ENCODE peak calls at places on chromosomes 6 and 20, in six cellular contexts. C is neuronal stem cell, X is IMR-90, Y is trophoblast cell, F is H1, S is H9. B is an unnamed sample. For H3K4me1, the result is how much of the 10 kb centered on the place peaks cover.

GRCh38 chr6:138374230-138374629 is 3.5 kb upstream of the SMIM28 start:
- DNase-seq in X (no peak), Y (no peak), F (no peak), C (no peak), S (no peak), B (no peak)

GRCh38 chr6:145829950-145830349 is 15.4 kb upstream of the FBXO30 start:
- DNase-seq in Y (no peak), F (no peak), C (no peak), X (peak), S (no peak), B (no peak)

GRCh38 chr6:15252205-15252604 is 6.3 kb downstream of the JARID2 start:
- DNase-seq in C (no peak), S (no peak), F (no peak), X (no peak), Y (no peak), B (no peak)

GRCh38 chr6:119351005-119351394 is 1.4 kb upstream of the MAN1A1 start:
- DNase-seq in S (no peak), Y (peak), X (peak), C (no peak), F (no peak), B (peak)

GRCh38 chr6:2485116-2485515 is 239.7 kb upstream of the GMDS start:
- DNase-seq in Y (no peak), C (no peak), S (no peak), X (no peak), F (no peak), B (no peak)

GRCh38 chr6:149405823-149406765 is 6.0 kb downstream of the SUMO4 start:
- DNase-seq in Y (peak), X (peak), C (no peak), F (no peak), S (no peak), B (peak)

GRCh38 chr6:147448212-147448611 is 60.3 kb upstream of the SAMD5 start:
- DNase-seq in F (peak), C (peak), S (peak), Y (no peak), X (no peak), B (no peak)

GRCh38 chr6:27889628-27890315 is 22.4 kb downstream of the OR2B2 start:
- DNase-seq in C (no peak), X (no peak), F (no peak), S (peak), Y (no peak), B (peak)

GRCh38 chr20:19758888-19759331 is 852 bp downstream of the RIN2 start:
- DNase-seq in S (peak), X (no peak), C (peak), Y (peak), F (no peak), B (peak)

GRCh38 chr6:121333196-121333595 is 1.1 kb downstream of the TBC1D32 start:
- DNase-seq in S (no peak), F (no peak), Y (peak), X (no peak), C (no peak), B (no peak)

GRCh38 chr6:165649152-165649551 is 13.9 kb downstream of the PDE10A start:
- DNase-seq in C (no peak), Y (no peak), F (no peak), X (no peak), S (no peak), B (no peak)

GRCh38 chr6:109772961-109773431 is 81.9 kb downstream of the FIG4 start:
- DNase-seq in F (no peak), Y (no peak), X (peak), S (no peak), C (no peak), B (peak)

GRCh38 chr20:14992961-14993360 is 655.5 kb upstream of the FLRT3 start:
- DNase-seq in S (no peak), X (no peak), Y (no peak), C (no peak), F (no peak), B (no peak)

GRCh38 chr6:119158057-119158848 is 79.8 kb upstream of the FAM184A start:
- DNase-seq in S (no peak), X (peak), Y (no peak), C (no peak), F (no peak), B (peak)

GRCh38 chr6:133707456-133707855 is 181.5 kb upstream of the TCF21 start:
- DNase-seq in X (peak), S (no peak), Y (no peak), C (no peak), F (no peak), B (peak)

GRCh38 chr6:48881551-48881950 is 581.5 kb downstream of the MMUT start:
- DNase-seq in X (no peak), C (no peak), S (no peak), F (no peak), Y (no peak), B (peak)

GRCh38 chr20:33784225-33784624 is 26.9 kb upstream of the CHMP4B start:
- DNase-seq in S (no peak), X (no peak), Y (no peak), C (no peak), F (no peak), B (no peak)

GRCh38 chr20:219290-220115 is 7.6 kb upstream of the DEFB129 start:
- DNase-seq in X (peak), Y (no peak), F (no peak), C (no peak), S (peak), B (peak)

GRCh38 chr20:7410150-7410549 is 530.1 kb downstream of the HAO1 start:
- DNase-seq in X (no peak), C (no peak), Y (no peak), S (no peak), F (no peak), B (no peak)

GRCh38 chr6:150282806-150283205 is 86.0 kb upstream of the IYD start:
- DNase-seq in F (no peak), S (no peak), C (no peak), X (peak), Y (no peak), B (no peak)

GRCh38 chr6:56539503-56540105 is 103.1 kb downstream of the DST start:
- DNase-seq in Y (no peak), F (no peak), C (no peak), S (no peak), X (no peak), B (no peak)
- H3K4me1 ChIP-seq in Y (under half), F (under half), C (under half), S (under half), X (under half), B (under half)

GRCh38 chr20:43392561-43392960 is 65.1 kb upstream of the SRSF6 start:
- DNase-seq in X (no peak), F (no peak), S (no peak), Y (no peak), C (no peak), B (no peak)
- H2BK120ac ChIP-seq in X (no peak), F (no peak), S (no peak), Y (no peak), C (no peak), B (no peak)

DNA sequence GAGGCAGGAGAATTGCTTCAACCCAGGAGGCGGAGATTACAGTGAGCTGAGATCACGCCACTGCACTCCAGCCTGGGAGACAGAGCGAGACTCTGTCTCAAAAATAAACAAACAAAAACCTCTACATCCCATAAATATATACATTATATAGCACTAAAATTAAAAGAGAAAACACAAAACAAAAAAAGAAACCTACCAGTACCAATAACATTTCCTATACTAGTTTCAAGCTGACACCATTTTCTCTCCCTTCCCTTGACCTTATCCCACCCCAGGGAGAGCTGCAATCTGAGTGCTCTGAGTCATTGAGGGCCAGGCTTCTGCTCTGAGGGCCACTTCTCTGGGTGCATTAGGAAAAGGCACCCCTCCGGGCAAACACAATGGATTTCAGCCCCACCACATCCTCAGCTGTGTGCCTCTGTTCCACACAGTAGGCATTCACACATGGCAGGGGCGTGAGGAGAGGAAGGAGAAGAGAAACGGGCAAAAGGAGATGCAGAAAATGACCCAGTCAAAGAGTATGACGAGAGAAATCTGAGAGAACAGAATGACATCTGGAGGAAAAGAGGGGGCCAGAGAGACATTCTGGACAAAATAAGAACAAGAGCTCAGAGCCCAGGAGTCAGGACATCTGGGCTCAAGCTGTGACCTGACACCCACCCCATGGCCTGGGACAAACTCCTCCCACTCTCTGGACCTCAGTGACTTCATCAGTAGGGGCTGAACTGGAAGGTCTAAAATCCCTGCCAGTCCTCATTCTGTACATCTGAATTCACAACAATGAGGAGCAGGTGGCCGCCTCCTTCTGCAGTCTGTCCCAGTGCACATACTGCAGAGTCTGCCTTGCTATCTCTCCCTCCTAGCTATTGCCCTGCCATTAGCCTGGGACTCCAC is 18.2 kb downstream of the TRIM26 start:
- DNase-seq in Y (no peak), S (no peak), X (no peak), F (no peak), C (no peak), B (peak)
- H4K91ac ChIP-seq in Y (no peak), S (no peak), X (no peak), F (no peak), C (no peak), B (no peak)

GRCh38 chr20:63737940-63738686 is 1.5 kb upstream of the SLC2A4RG start:
- DNase-seq in Y (peak), F (no peak), S (peak), C (no peak), X (no peak), B (no peak)

GRCh38 chr20:63739129-63740069 is at the start of gene SLC2A4RG:
- DNase-seq in S (peak), F (no peak), Y (peak), C (peak), X (peak), B (peak)

GRCh38 chr20:63740070-63740500 is 509 bp downstream of the SLC2A4RG start:
- DNase-seq in F (no peak), S (peak), C (peak), X (peak), Y (peak), B (peak)

GRCh38 chr20:63737690-63737939 is 1.2 kb downstream of the LIME1 start:
- DNase-seq in Y (no peak), F (no peak), X (no peak), S (no peak), C (no peak), B (no peak)

DNA sequence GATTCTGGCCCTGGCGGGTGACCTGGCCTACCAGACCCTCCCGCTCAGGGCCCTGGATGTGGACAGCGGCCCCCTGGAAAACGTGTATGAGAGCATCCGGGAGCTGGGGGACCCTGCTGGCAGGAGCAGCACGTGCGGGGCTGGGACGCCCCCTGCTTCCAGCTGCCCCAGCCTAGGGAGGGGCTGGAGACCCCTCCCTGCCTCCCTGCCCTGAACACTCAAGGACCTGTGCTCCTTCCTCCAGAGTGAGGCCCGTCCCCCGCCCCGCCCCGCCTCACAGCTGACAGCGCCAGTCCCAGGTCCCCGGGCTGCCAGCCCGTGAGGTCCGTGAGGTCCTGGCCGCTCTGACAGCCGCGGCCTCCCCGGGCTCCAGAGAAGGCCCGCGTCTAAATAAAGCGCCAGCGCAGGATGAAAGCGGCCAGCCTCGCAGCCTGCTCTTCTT is 868 bp upstream of the SLC2A4RG start:
- DNase-seq in S (peak), C (peak), Y (peak), F (no peak), X (no peak), B (peak)
- H3K4me1 ChIP-seq in S (under half), C (under half), Y (under half), F (under half), X (under half), B (under half)

GRCh38 chr6:42173101-42173500 is at the start of gene GUCA1A:
- DNase-seq in X (no peak), C (no peak), S (no peak), F (no peak), Y (no peak), B (no peak)
- H2BK120ac ChIP-seq in X (no peak), C (no peak), S (no peak), F (no peak), Y (no peak), B (no peak)

DNA sequence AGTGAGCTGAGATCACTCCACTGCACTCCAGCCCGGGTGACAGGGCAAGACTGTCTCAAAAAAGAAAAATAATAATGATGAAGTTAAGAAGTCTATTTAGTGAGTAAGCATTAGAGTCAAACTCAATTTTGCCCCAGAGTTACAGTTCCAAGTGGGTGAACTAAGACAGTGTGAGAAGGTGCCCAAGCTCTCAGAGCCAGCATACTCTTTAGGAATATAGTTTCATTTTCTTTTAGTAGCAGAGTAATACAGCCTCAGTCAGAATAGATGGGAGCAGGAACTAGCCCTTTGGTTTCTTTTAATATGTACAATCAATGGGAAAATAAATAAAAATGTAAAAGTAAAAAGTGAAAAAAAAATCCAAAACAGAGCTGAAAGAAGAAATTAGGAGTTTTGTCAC is 87.0 kb upstream of the ADGRF1 start:
- DNase-seq in S (no peak), F (no peak), Y (no peak), C (no peak), X (no peak), B (peak)
- H4K91ac ChIP-seq in S (no peak), F (no peak), Y (peak), C (no peak), X (peak), B (no peak)

DNA sequence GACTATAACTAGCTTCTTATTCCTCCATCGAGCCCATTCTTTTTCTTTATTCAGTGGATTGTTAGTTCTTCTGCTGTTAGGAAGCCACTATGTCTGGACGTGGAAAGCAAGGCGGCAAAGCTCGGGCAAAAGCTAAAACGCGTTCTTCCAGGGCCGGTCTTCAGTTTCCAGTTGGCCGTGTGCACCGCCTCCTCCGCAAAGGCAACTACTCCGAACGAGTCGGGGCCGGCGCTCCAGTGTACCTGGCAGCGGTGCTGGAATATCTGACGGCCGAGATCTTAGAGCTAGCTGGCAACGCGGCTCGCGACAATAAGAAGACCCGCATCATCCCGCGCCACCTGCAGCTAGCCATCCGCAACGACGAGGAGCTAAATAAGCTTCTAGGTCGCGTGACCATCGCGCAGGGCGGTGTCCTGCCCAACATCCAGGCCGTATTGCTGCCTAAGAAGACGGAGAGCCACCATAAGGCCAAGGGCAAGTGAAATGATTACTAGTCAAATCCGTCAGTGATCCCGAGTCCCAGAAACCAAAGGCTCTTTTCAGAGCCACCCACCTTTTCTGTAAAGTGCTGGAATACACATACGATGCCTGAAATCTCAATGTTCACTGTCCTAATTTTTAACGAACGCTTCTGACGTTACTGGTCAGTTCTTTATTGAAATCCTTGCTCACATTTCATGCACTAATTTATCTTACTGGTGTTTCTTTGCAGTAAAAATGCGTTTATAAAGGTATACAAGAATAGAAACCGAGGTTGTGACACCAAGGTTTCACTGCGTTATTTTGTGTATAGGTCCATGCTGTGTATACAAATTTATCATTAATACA is 129.9 kb downstream of the HFE start:
- DNase-seq in C (peak), Y (peak), F (no peak), S (peak), X (peak), B (peak)
- H3K4me1 ChIP-seq in C (under half), Y (under half), F (under half), S (under half), X (under half), B (under half)

DNA sequence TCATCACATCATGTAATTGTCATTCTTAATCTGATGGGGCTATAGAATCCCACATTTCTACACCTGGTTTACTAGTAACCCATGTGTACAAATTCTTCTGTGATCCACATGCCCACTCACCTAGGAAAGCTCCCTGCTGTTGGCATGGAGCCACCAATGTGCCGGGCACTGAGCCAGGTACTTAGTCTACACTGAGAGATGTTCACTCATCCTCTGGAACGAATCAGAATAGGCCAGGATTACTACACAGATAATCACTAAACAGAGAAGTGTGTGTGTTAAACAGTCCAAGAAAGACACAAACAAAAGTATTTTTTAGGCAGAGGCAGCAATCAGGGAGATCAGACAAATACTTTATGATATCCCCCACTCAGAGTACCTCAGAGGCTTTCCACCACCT is 193.2 kb upstream of the VGLL2 start:
- DNase-seq in S (no peak), C (no peak), F (no peak), X (no peak), Y (no peak), B (no peak)
- H2BK120ac ChIP-seq in S (no peak), C (no peak), F (no peak), X (no peak), Y (no peak), B (no peak)

GRCh38 chr20:18533978-18534644 is 26.4 kb downstream of the SEC23B start:
- DNase-seq in X (no peak), F (no peak), S (no peak), C (no peak), Y (no peak), B (no peak)
- H4K91ac ChIP-seq in X (no peak), F (no peak), S (no peak), C (no peak), Y (no peak), B (no peak)

DNA sequence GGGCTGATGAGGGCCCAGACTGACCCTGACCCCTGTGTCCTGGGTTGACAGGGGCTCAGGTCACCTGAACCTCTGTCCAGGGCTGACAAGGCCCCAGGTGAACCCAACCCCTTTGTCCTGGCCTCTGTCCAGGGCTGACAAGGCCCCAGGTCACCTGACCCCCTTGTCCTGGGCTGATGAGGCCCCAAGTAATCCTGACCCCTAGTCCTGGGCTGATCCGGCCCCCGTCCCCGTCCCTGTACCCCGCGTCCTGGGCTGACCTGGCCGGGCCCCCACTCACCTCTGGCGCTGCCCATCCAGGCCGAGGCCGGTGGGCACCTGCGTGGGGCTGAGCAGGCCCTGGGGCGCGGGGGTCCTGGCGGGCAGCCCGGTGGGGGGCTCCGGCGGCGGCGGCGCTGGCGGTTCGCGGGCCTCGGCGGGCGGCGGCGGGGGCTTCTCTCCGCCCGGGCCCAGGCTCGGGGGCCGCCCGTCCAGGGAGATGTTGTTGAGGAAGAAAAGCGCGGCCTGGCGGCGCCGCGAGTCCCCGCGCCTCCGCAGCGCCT is 379 bp downstream of the CABLES2 start:
- DNase-seq in C (no peak), S (no peak), Y (no peak), F (no peak), X (no peak), B (no peak)
- H3K4me1 ChIP-seq in C (under half), S (under half), Y (under half), F (under half), X (under half), B (under half)